ENCODE peak calls at places on chromosomes 4 and X, in eight cellular contexts. One of them, this sample, is unnamed. For H3K4me1, the result is how much of the 10 kb centered on the place peaks cover.

GRCh38 chrX:25144043-25144940 is 128.5 kb upstream of the ARX start:
- DNase-seq in left ventricle myocardium inferior: peak
- DNase-seq in foreskin keratinocyte: peak
- DNase-seq in right atrium auricular region: peak
- DNase-seq in OCI-LY7: peak
- DNase-seq in Panc1: peak
- DNase-seq in left lung: no peak
- DNase-seq in CD8-positive, alpha-beta T cell: no peak
- DNase-seq in this sample: no peak

GRCh38 chr4:168677063-168677462 is 180.2 kb downstream of the PALLD start:
- DNase-seq in left lung: no peak
- DNase-seq in left ventricle myocardium inferior: no peak
- DNase-seq in foreskin keratinocyte: no peak
- DNase-seq in right atrium auricular region: no peak
- DNase-seq in CD8-positive, alpha-beta T cell: no peak
- DNase-seq in OCI-LY7: no peak
- DNase-seq in Panc1: no peak
- DNase-seq in this sample: no peak

GRCh38 chrX:154012336-154012991 is 7.2 kb downstream of the IRAK1 start:
- DNase-seq in CD8-positive, alpha-beta T cell: no peak
- DNase-seq in right atrium auricular region: no peak
- DNase-seq in left lung: peak
- DNase-seq in OCI-LY7: no peak
- DNase-seq in Panc1: no peak
- DNase-seq in foreskin keratinocyte: no peak
- DNase-seq in left ventricle myocardium inferior: no peak
- DNase-seq in this sample: no peak

GRCh38 chr4:151175204-151175603 is 75.8 kb downstream of the RPS3A start:
- DNase-seq in CD8-positive, alpha-beta T cell: no peak
- DNase-seq in right atrium auricular region: no peak
- DNase-seq in left ventricle myocardium inferior: no peak
- DNase-seq in Panc1: no peak
- DNase-seq in foreskin keratinocyte: no peak
- DNase-seq in OCI-LY7: no peak
- DNase-seq in left lung: no peak
- DNase-seq in this sample: no peak

GRCh38 chrX:7815166-7815565 is 27.8 kb upstream of the VCX start:
- DNase-seq in right atrium auricular region: no peak
- DNase-seq in Panc1: no peak
- DNase-seq in OCI-LY7: no peak
- DNase-seq in left lung: no peak
- DNase-seq in foreskin keratinocyte: no peak
- DNase-seq in left ventricle myocardium inferior: no peak
- DNase-seq in CD8-positive, alpha-beta T cell: no peak
- DNase-seq in this sample: no peak

GRCh38 chrX:45806410-45807121 is 605.9 kb upstream of the DIPK2B start:
- DNase-seq in foreskin keratinocyte: peak
- DNase-seq in left ventricle myocardium inferior: no peak
- DNase-seq in Panc1: no peak
- DNase-seq in OCI-LY7: no peak
- DNase-seq in left lung: no peak
- DNase-seq in right atrium auricular region: no peak
- DNase-seq in CD8-positive, alpha-beta T cell: peak
- DNase-seq in this sample: no peak

GRCh38 chr4:110196871-110197420 is 1.5 kb downstream of the ELOVL6 start:
- DNase-seq in foreskin keratinocyte: peak
- DNase-seq in left ventricle myocardium inferior: no peak
- DNase-seq in Panc1: no peak
- DNase-seq in right atrium auricular region: no peak
- DNase-seq in OCI-LY7: peak
- DNase-seq in CD8-positive, alpha-beta T cell: peak
- DNase-seq in left lung: no peak
- DNase-seq in this sample: peak

GRCh38 chr4:168028970-168029610 is 63.2 kb upstream of the ANXA10 start:
- DNase-seq in left lung: no peak
- DNase-seq in foreskin keratinocyte: peak
- DNase-seq in left ventricle myocardium inferior: no peak
- DNase-seq in CD8-positive, alpha-beta T cell: no peak
- DNase-seq in right atrium auricular region: no peak
- DNase-seq in Panc1: no peak
- DNase-seq in OCI-LY7: no peak
- DNase-seq in this sample: no peak

GRCh38 chr4:108113229-108113628 is 55.5 kb downstream of the LEF1 start:
- DNase-seq in right atrium auricular region: no peak
- DNase-seq in left ventricle myocardium inferior: no peak
- DNase-seq in OCI-LY7: no peak
- DNase-seq in left lung: no peak
- DNase-seq in foreskin keratinocyte: no peak
- DNase-seq in CD8-positive, alpha-beta T cell: peak
- DNase-seq in Panc1: no peak
- DNase-seq in this sample: no peak

GRCh38 chr4:169330095-169330494 is 59.3 kb upstream of the SH3RF1 start:
- DNase-seq in Panc1: no peak
- DNase-seq in CD8-positive, alpha-beta T cell: no peak
- DNase-seq in foreskin keratinocyte: no peak
- DNase-seq in right atrium auricular region: no peak
- DNase-seq in left lung: no peak
- DNase-seq in left ventricle myocardium inferior: no peak
- DNase-seq in OCI-LY7: no peak
- DNase-seq in this sample: no peak

GRCh38 chr4:7652451-7652871 is 217.7 kb upstream of the PSAPL1 start:
- DNase-seq in CD8-positive, alpha-beta T cell: no peak
- DNase-seq in Panc1: no peak
- DNase-seq in OCI-LY7: no peak
- DNase-seq in left lung: no peak
- DNase-seq in foreskin keratinocyte: no peak
- DNase-seq in left ventricle myocardium inferior: no peak
- DNase-seq in right atrium auricular region: no peak
- DNase-seq in this sample: no peak

GRCh38 chrX:45508459-45508858 is 307.8 kb upstream of the DIPK2B start:
- DNase-seq in Panc1: no peak
- DNase-seq in left ventricle myocardium inferior: no peak
- DNase-seq in CD8-positive, alpha-beta T cell: no peak
- DNase-seq in left lung: no peak
- DNase-seq in right atrium auricular region: no peak
- DNase-seq in foreskin keratinocyte: peak
- DNase-seq in OCI-LY7: no peak
- DNase-seq in this sample: no peak

GRCh38 chr4:1330761-1331590 is 16.0 kb upstream of the UVSSA start:
- DNase-seq in right atrium auricular region: no peak
- DNase-seq in left lung: peak
- DNase-seq in foreskin keratinocyte: peak
- DNase-seq in CD8-positive, alpha-beta T cell: peak
- DNase-seq in OCI-LY7: no peak
- DNase-seq in left ventricle myocardium inferior: no peak
- DNase-seq in Panc1: no peak
- DNase-seq in this sample: no peak

GRCh38 chr4:145882594-145882993 is 56.0 kb downstream of the ZNF827 start:
- DNase-seq in left lung: no peak
- DNase-seq in CD8-positive, alpha-beta T cell: no peak
- DNase-seq in left ventricle myocardium inferior: no peak
- DNase-seq in foreskin keratinocyte: no peak
- DNase-seq in right atrium auricular region: no peak
- DNase-seq in OCI-LY7: no peak
- DNase-seq in Panc1: no peak
- DNase-seq in this sample: no peak

GRCh38 chr4:137678796-137679195 is 146.5 kb upstream of the PCDH18 start:
- DNase-seq in foreskin keratinocyte: peak
- DNase-seq in Panc1: no peak
- DNase-seq in OCI-LY7: no peak
- DNase-seq in left lung: no peak
- DNase-seq in CD8-positive, alpha-beta T cell: no peak
- DNase-seq in right atrium auricular region: no peak
- DNase-seq in left ventricle myocardium inferior: no peak
- DNase-seq in this sample: no peak

GRCh38 chrX:56281789-56282188 is 49.6 kb downstream of the KLF8 start:
- DNase-seq in CD8-positive, alpha-beta T cell: no peak
- DNase-seq in right atrium auricular region: no peak
- DNase-seq in foreskin keratinocyte: peak
- DNase-seq in left lung: no peak
- DNase-seq in left ventricle myocardium inferior: no peak
- DNase-seq in OCI-LY7: peak
- DNase-seq in Panc1: peak
- DNase-seq in this sample: no peak

GRCh38 chrX:17597836-17598434 is 139.4 kb upstream of the SCML1 start:
- DNase-seq in Panc1: no peak
- DNase-seq in right atrium auricular region: peak
- DNase-seq in left ventricle myocardium inferior: peak
- DNase-seq in left lung: no peak
- DNase-seq in OCI-LY7: no peak
- DNase-seq in CD8-positive, alpha-beta T cell: no peak
- DNase-seq in foreskin keratinocyte: no peak
- DNase-seq in this sample: peak

GRCh38 chr4:35105486-35105885 is 1138.8 kb downstream of the ARAP2 start:
- DNase-seq in OCI-LY7: no peak
- DNase-seq in CD8-positive, alpha-beta T cell: no peak
- DNase-seq in left lung: no peak
- DNase-seq in right atrium auricular region: no peak
- DNase-seq in left ventricle myocardium inferior: no peak
- DNase-seq in foreskin keratinocyte: no peak
- DNase-seq in Panc1: no peak
- DNase-seq in this sample: no peak

GRCh38 chr4:147735413-147736301 is 3.8 kb downstream of the ARHGAP10 start:
- DNase-seq in Panc1: no peak
- DNase-seq in CD8-positive, alpha-beta T cell: no peak
- DNase-seq in OCI-LY7: no peak
- DNase-seq in right atrium auricular region: no peak
- DNase-seq in left lung: no peak
- DNase-seq in left ventricle myocardium inferior: no peak
- DNase-seq in foreskin keratinocyte: peak
- DNase-seq in this sample: no peak

GRCh38 chr4:177118596-177118995 is 191.1 kb upstream of the NEIL3 start:
- DNase-seq in right atrium auricular region: peak
- DNase-seq in OCI-LY7: no peak
- DNase-seq in Panc1: no peak
- DNase-seq in CD8-positive, alpha-beta T cell: no peak
- DNase-seq in left ventricle myocardium inferior: peak
- DNase-seq in foreskin keratinocyte: peak
- DNase-seq in left lung: no peak
- DNase-seq in this sample: no peak

GRCh38 chr4:138461065-138461464 is 218.9 kb upstream of the SLC7A11 start:
- DNase-seq in right atrium auricular region: no peak
- DNase-seq in left lung: no peak
- DNase-seq in CD8-positive, alpha-beta T cell: no peak
- DNase-seq in foreskin keratinocyte: no peak
- DNase-seq in left ventricle myocardium inferior: no peak
- DNase-seq in Panc1: no peak
- DNase-seq in OCI-LY7: no peak
- DNase-seq in this sample: no peak

GRCh38 chr4:153489856-153490558 is 23.8 kb downstream of the TMEM131L start:
- DNase-seq in OCI-LY7: no peak
- DNase-seq in Panc1: no peak
- DNase-seq in left lung: no peak
- DNase-seq in foreskin keratinocyte: no peak
- DNase-seq in left ventricle myocardium inferior: no peak
- DNase-seq in CD8-positive, alpha-beta T cell: no peak
- DNase-seq in right atrium auricular region: no peak
- DNase-seq in this sample: no peak
- H3K4me1 ChIP-seq in OCI-LY7: half or more
- H3K4me1 ChIP-seq in Panc1: under half
- H3K4me1 ChIP-seq in left lung: under half
- H3K4me1 ChIP-seq in foreskin keratinocyte: under half
- H3K4me1 ChIP-seq in left ventricle myocardium inferior: half or more
- H3K4me1 ChIP-seq in CD8-positive, alpha-beta T cell: half or more
- H3K4me1 ChIP-seq in right atrium auricular region: half or more
- H3K4me1 ChIP-seq in this sample: under half

GRCh38 chrX:96684339-96685204 is at the start of gene DIAPH2:
- DNase-seq in left ventricle myocardium inferior: peak
- DNase-seq in CD8-positive, alpha-beta T cell: peak
- DNase-seq in OCI-LY7: peak
- DNase-seq in left lung: peak
- DNase-seq in foreskin keratinocyte: peak
- DNase-seq in Panc1: peak
- DNase-seq in right atrium auricular region: peak
- DNase-seq in this sample: peak
- TF ChIP-seq CTCF in left ventricle myocardium inferior: peak
- TF ChIP-seq CTCF in CD8-positive, alpha-beta T cell: no peak
- TF ChIP-seq CTCF in OCI-LY7: no peak
- TF ChIP-seq CTCF in left lung: peak
- TF ChIP-seq CTCF in foreskin keratinocyte: peak
- TF ChIP-seq CTCF in Panc1: no peak
- TF ChIP-seq CTCF in right atrium auricular region: no peak
- TF ChIP-seq CTCF in this sample: peak

GRCh38 chrX:28880136-28880535 is 292.9 kb downstream of the IL1RAPL1 start:
- DNase-seq in CD8-positive, alpha-beta T cell: no peak
- DNase-seq in left lung: no peak
- DNase-seq in right atrium auricular region: no peak
- DNase-seq in left ventricle myocardium inferior: no peak
- DNase-seq in Panc1: no peak
- DNase-seq in foreskin keratinocyte: no peak
- DNase-seq in OCI-LY7: no peak
- DNase-seq in this sample: no peak

GRCh38 chrX:28876415-28876814 is 289.2 kb downstream of the IL1RAPL1 start:
- DNase-seq in CD8-positive, alpha-beta T cell: no peak
- DNase-seq in left lung: no peak
- DNase-seq in OCI-LY7: no peak
- DNase-seq in Panc1: no peak
- DNase-seq in right atrium auricular region: no peak
- DNase-seq in foreskin keratinocyte: no peak
- DNase-seq in left ventricle myocardium inferior: no peak
- DNase-seq in this sample: no peak

GRCh38 chrX:28876901-28877300 is 289.7 kb downstream of the IL1RAPL1 start:
- DNase-seq in left lung: no peak
- DNase-seq in left ventricle myocardium inferior: no peak
- DNase-seq in OCI-LY7: no peak
- DNase-seq in Panc1: no peak
- DNase-seq in CD8-positive, alpha-beta T cell: no peak
- DNase-seq in right atrium auricular region: no peak
- DNase-seq in foreskin keratinocyte: no peak
- DNase-seq in this sample: no peak
- H3K27ac ChIP-seq in left lung: no peak
- H3K27ac ChIP-seq in left ventricle myocardium inferior: peak
- H3K27ac ChIP-seq in OCI-LY7: no peak
- H3K27ac ChIP-seq in Panc1: no peak
- H3K27ac ChIP-seq in CD8-positive, alpha-beta T cell: no peak
- H3K27ac ChIP-seq in right atrium auricular region: no peak
- H3K27ac ChIP-seq in foreskin keratinocyte: no peak
- H3K27ac ChIP-seq in this sample: no peak

GRCh38 chrX:132331532-132331931 is 112.3 kb upstream of the RAP2C start:
- DNase-seq in CD8-positive, alpha-beta T cell: no peak
- DNase-seq in left lung: no peak
- DNase-seq in right atrium auricular region: no peak
- DNase-seq in foreskin keratinocyte: no peak
- DNase-seq in left ventricle myocardium inferior: no peak
- DNase-seq in Panc1: no peak
- DNase-seq in OCI-LY7: no peak
- DNase-seq in this sample: no peak

GRCh38 chrX:132330156-132330729 is 111.0 kb upstream of the RAP2C start:
- DNase-seq in left ventricle myocardium inferior: no peak
- DNase-seq in right atrium auricular region: no peak
- DNase-seq in Panc1: no peak
- DNase-seq in left lung: no peak
- DNase-seq in foreskin keratinocyte: peak
- DNase-seq in OCI-LY7: no peak
- DNase-seq in CD8-positive, alpha-beta T cell: no peak
- DNase-seq in this sample: no peak

GRCh38 chrX:132336172-132336571 is 116.9 kb upstream of the RAP2C start:
- DNase-seq in left lung: no peak
- DNase-seq in left ventricle myocardium inferior: no peak
- DNase-seq in foreskin keratinocyte: no peak
- DNase-seq in OCI-LY7: no peak
- DNase-seq in right atrium auricular region: no peak
- DNase-seq in CD8-positive, alpha-beta T cell: no peak
- DNase-seq in Panc1: no peak
- DNase-seq in this sample: no peak

GRCh38 chrX:132331000-132331399 is 111.8 kb upstream of the RAP2C start:
- DNase-seq in left lung: no peak
- DNase-seq in foreskin keratinocyte: no peak
- DNase-seq in left ventricle myocardium inferior: no peak
- DNase-seq in right atrium auricular region: no peak
- DNase-seq in Panc1: no peak
- DNase-seq in CD8-positive, alpha-beta T cell: no peak
- DNase-seq in OCI-LY7: no peak
- DNase-seq in this sample: no peak

GRCh38 chrX:132333351-132333750 is 114.1 kb upstream of the RAP2C start:
- DNase-seq in OCI-LY7: no peak
- DNase-seq in left ventricle myocardium inferior: no peak
- DNase-seq in right atrium auricular region: no peak
- DNase-seq in left lung: no peak
- DNase-seq in CD8-positive, alpha-beta T cell: no peak
- DNase-seq in Panc1: no peak
- DNase-seq in foreskin keratinocyte: no peak
- DNase-seq in this sample: no peak
- H3K4me1 ChIP-seq in OCI-LY7: under half
- H3K4me1 ChIP-seq in left ventricle myocardium inferior: under half
- H3K4me1 ChIP-seq in right atrium auricular region: under half
- H3K4me1 ChIP-seq in left lung: under half
- H3K4me1 ChIP-seq in CD8-positive, alpha-beta T cell: under half
- H3K4me1 ChIP-seq in Panc1: under half
- H3K4me1 ChIP-seq in foreskin keratinocyte: under half
- H3K4me1 ChIP-seq in this sample: under half